ENCODE peak calls at places on chromosomes 6 and 20, in four cellular contexts. One of them, this sample, is unnamed.

GRCh38 chr6:41370488-41371111 is 35.2 kb downstream of the NCR2 start:
- DNase-seq in immature natural killer cell: no peak
- DNase-seq in left cardiac atrium: no peak
- DNase-seq in NCI-H1436: no peak
- DNase-seq in this sample: no peak

GRCh38 chr6:149248688-149249369 is 68.7 kb upstream of the TAB2 start:
- DNase-seq in left cardiac atrium: no peak
- DNase-seq in NCI-H1436: no peak
- DNase-seq in immature natural killer cell: no peak
- DNase-seq in this sample: no peak

GRCh38 chr6:106363401-106364138 is 3.1 kb downstream of the CRYBG1 start:
- DNase-seq in NCI-H1436: no peak
- DNase-seq in immature natural killer cell: no peak
- DNase-seq in left cardiac atrium: no peak
- DNase-seq in this sample: no peak

GRCh38 chr6:157681041-157681650 is 141.9 kb upstream of the SNX9 start:
- DNase-seq in immature natural killer cell: no peak
- DNase-seq in left cardiac atrium: no peak
- DNase-seq in NCI-H1436: peak; percentile 16
- DNase-seq in this sample: no peak

GRCh38 chr20:61130156-61130555 is 121.9 kb upstream of the CDH4 start:
- DNase-seq in immature natural killer cell: no peak
- DNase-seq in NCI-H1436: no peak
- DNase-seq in left cardiac atrium: no peak
- DNase-seq in this sample: no peak

GRCh38 chr6:103273048-103273447 is 1586.7 kb downstream of the HACE1 start:
- DNase-seq in immature natural killer cell: no peak
- DNase-seq in NCI-H1436: no peak
- DNase-seq in left cardiac atrium: no peak
- DNase-seq in this sample: no peak

GRCh38 chr20:51641866-51642265 is 99.3 kb upstream of the NFATC2 start:
- DNase-seq in immature natural killer cell: no peak
- DNase-seq in left cardiac atrium: no peak
- DNase-seq in NCI-H1436: no peak
- DNase-seq in this sample: no peak

GRCh38 chr20:57291003-57291402 is 24.6 kb upstream of the BMP7 start:
- DNase-seq in immature natural killer cell: no peak
- DNase-seq in left cardiac atrium: no peak
- DNase-seq in NCI-H1436: no peak
- DNase-seq in this sample: peak; percentile 50

GRCh38 chr6:129032602-129033001 is 149.7 kb downstream of the LAMA2 start:
- DNase-seq in immature natural killer cell: no peak
- DNase-seq in left cardiac atrium: no peak
- DNase-seq in NCI-H1436: no peak
- DNase-seq in this sample: no peak

GRCh38 chr20:45892049-45892816 is 1.1 kb downstream of the CTSA start:
- DNase-seq in NCI-H1436: no peak
- DNase-seq in left cardiac atrium: no peak
- DNase-seq in immature natural killer cell: no peak
- DNase-seq in this sample: no peak

GRCh38 chr20:48787861-48788375 is 39.9 kb downstream of the PREX1 start:
- DNase-seq in NCI-H1436: no peak
- DNase-seq in left cardiac atrium: no peak
- DNase-seq in immature natural killer cell: no peak
- DNase-seq in this sample: no peak

GRCh38 chr20:9300534-9300933 is 213.9 kb upstream of the LAMP5 start:
- DNase-seq in left cardiac atrium: no peak
- DNase-seq in immature natural killer cell: no peak
- DNase-seq in NCI-H1436: no peak
- DNase-seq in this sample: no peak

GRCh38 chr20:36824142-36824940 is 50.8 kb upstream of the DSN1 start:
- DNase-seq in immature natural killer cell: no peak
- DNase-seq in NCI-H1436: no peak
- DNase-seq in left cardiac atrium: no peak
- DNase-seq in this sample: peak; percentile 62

GRCh38 chr6:83273596-83273995 is 80.4 kb downstream of the RWDD2A start:
- DNase-seq in left cardiac atrium: no peak
- DNase-seq in immature natural killer cell: no peak
- DNase-seq in NCI-H1436: no peak
- DNase-seq in this sample: no peak

GRCh38 chr20:12528591-12529041 is 480.2 kb upstream of the SPTLC3 start:
- DNase-seq in immature natural killer cell: no peak
- DNase-seq in left cardiac atrium: no peak
- DNase-seq in NCI-H1436: no peak
- DNase-seq in this sample: no peak

GRCh38 chr6:105596284-105596755 is 193.4 kb upstream of the PREP start:
- DNase-seq in left cardiac atrium: no peak
- DNase-seq in NCI-H1436: no peak
- DNase-seq in immature natural killer cell: no peak
- DNase-seq in this sample: no peak

GRCh38 chr6:44284867-44285266 is 14.6 kb downstream of the TMEM151B start:
- DNase-seq in NCI-H1436: no peak
- DNase-seq in left cardiac atrium: no peak
- DNase-seq in immature natural killer cell: no peak
- DNase-seq in this sample: no peak

GRCh38 chr20:53883098-53883762 is 187.2 kb downstream of the BCAS1 start:
- DNase-seq in left cardiac atrium: no peak
- DNase-seq in NCI-H1436: no peak
- DNase-seq in immature natural killer cell: no peak
- DNase-seq in this sample: no peak

GRCh38 chr20:4836473-4836872 is 114.8 kb downstream of the PRND start:
- DNase-seq in NCI-H1436: no peak
- DNase-seq in left cardiac atrium: no peak
- DNase-seq in immature natural killer cell: no peak
- DNase-seq in this sample: no peak

GRCh38 chr6:166541366-166541765 is 45.1 kb downstream of the RAMACL start:
- DNase-seq in immature natural killer cell: no peak
- DNase-seq in left cardiac atrium: no peak
- DNase-seq in NCI-H1436: no peak
- DNase-seq in this sample: no peak

GRCh38 chr6:127026247-127026646 is 92.2 kb upstream of the RSPO3 start:
- DNase-seq in left cardiac atrium: no peak
- DNase-seq in NCI-H1436: no peak
- DNase-seq in immature natural killer cell: no peak
- DNase-seq in this sample: no peak

GRCh38 chr20:47600967-47601547 is 99.4 kb downstream of the NCOA3 start:
- DNase-seq in immature natural killer cell: no peak
- DNase-seq in NCI-H1436: no peak
- DNase-seq in left cardiac atrium: no peak
- DNase-seq in this sample: no peak

GRCh38 chr6:159682265-159682664 is 10.8 kb downstream of the SOD2 start:
- DNase-seq in NCI-H1436: no peak
- DNase-seq in left cardiac atrium: no peak
- DNase-seq in immature natural killer cell: no peak
- DNase-seq in this sample: no peak

GRCh38 chr6:9481292-9482029 is 933.4 kb downstream of the TFAP2A start:
- DNase-seq in immature natural killer cell: no peak
- DNase-seq in NCI-H1436: no peak
- DNase-seq in left cardiac atrium: no peak
- DNase-seq in this sample: no peak

GRCh38 chr6:31007694-31008093 is 2.6 kb upstream of the MUC22 start:
- DNase-seq in left cardiac atrium: no peak
- DNase-seq in immature natural killer cell: no peak
- DNase-seq in NCI-H1436: no peak
- DNase-seq in this sample: no peak

GRCh38 chr6:152129606-152130249 is 322.2 kb downstream of the ESR1 start:
- DNase-seq in left cardiac atrium: no peak
- DNase-seq in NCI-H1436: no peak
- DNase-seq in immature natural killer cell: no peak
- DNase-seq in this sample: no peak

GRCh38 chr6:29071831-29072723 is 15.0 kb downstream of the OR2B3 start:
- DNase-seq in left cardiac atrium: no peak
- DNase-seq in immature natural killer cell: no peak
- DNase-seq in NCI-H1436: no peak
- DNase-seq in this sample: no peak

GRCh38 chr20:58130574-58130973 is 97.9 kb downstream of the ANKRD60 start:
- DNase-seq in NCI-H1436: no peak
- DNase-seq in left cardiac atrium: no peak
- DNase-seq in immature natural killer cell: no peak
- DNase-seq in this sample: no peak

GRCh38 chr6:145865175-145865574 is 50.6 kb upstream of the FBXO30 start:
- DNase-seq in NCI-H1436: no peak
- DNase-seq in left cardiac atrium: no peak
- DNase-seq in immature natural killer cell: no peak
- DNase-seq in this sample: no peak

GRCh38 chr6:89079611-89080213 is 839 bp upstream of the PNRC1 start:
- DNase-seq in immature natural killer cell: peak; percentile 83
- DNase-seq in NCI-H1436: peak; percentile 26
- DNase-seq in left cardiac atrium: peak; percentile 48
- DNase-seq in this sample: peak; percentile 59

GRCh38 chr20:37379967-37380828 is 34.3 kb downstream of the SRC start:
- DNase-seq in immature natural killer cell: no peak
- DNase-seq in left cardiac atrium: no peak
- DNase-seq in NCI-H1436: peak; percentile 41
- DNase-seq in this sample: no peak

GRCh38 chr20:45366192-45366591 is 3.2 kb downstream of the SYS1 start:
- DNase-seq in immature natural killer cell: no peak
- DNase-seq in left cardiac atrium: no peak
- DNase-seq in NCI-H1436: no peak
- DNase-seq in this sample: no peak

GRCh38 chr6:100920028-100920427 is 38.9 kb upstream of the ASCC3 start:
- DNase-seq in NCI-H1436: no peak
- DNase-seq in immature natural killer cell: no peak
- DNase-seq in left cardiac atrium: no peak
- DNase-seq in this sample: no peak

GRCh38 chr20:4038676-4039075 is 23.3 kb upstream of the RNF24 start:
- DNase-seq in immature natural killer cell: no peak
- DNase-seq in NCI-H1436: no peak
- DNase-seq in left cardiac atrium: no peak
- DNase-seq in this sample: no peak

GRCh38 chr6:151384151-151384550 is 7.2 kb downstream of the ZBTB2 start:
- DNase-seq in immature natural killer cell: no peak
- DNase-seq in NCI-H1436: no peak
- DNase-seq in left cardiac atrium: no peak
- DNase-seq in this sample: no peak

GRCh38 chr6:71419217-71419953 is 130.8 kb downstream of the OGFRL1 start:
- DNase-seq in left cardiac atrium: no peak
- DNase-seq in immature natural killer cell: no peak
- DNase-seq in NCI-H1436: no peak
- DNase-seq in this sample: peak; percentile 40

GRCh38 chr6:79152269-79152737 is 74.2 kb upstream of the PHIP start:
- DNase-seq in NCI-H1436: no peak
- DNase-seq in immature natural killer cell: no peak
- DNase-seq in left cardiac atrium: no peak
- DNase-seq in this sample: no peak

GRCh38 chr20:33857722-33858563 is 46.8 kb downstream of the CHMP4B start:
- DNase-seq in NCI-H1436: no peak
- DNase-seq in immature natural killer cell: no peak
- DNase-seq in left cardiac atrium: no peak
- DNase-seq in this sample: no peak

GRCh38 chr6:135525550-135525949 is 28.0 kb upstream of the AHI1 start:
- DNase-seq in immature natural killer cell: no peak
- DNase-seq in left cardiac atrium: no peak
- DNase-seq in NCI-H1436: no peak
- DNase-seq in this sample: no peak

This sample was measured in thyroid gland.